ENCODE peak calls at places on chromosomes 13 and 19, in nine cellular contexts. G, E, I, A, C, D, P, F and N are unnamed samples.

GRCh38 chr13:84096221-84096620 is 213.9 kb upstream of the SLITRK1 start:
- DNase-seq in G (no peak), E (no peak), I (no peak), A (no peak), C (no peak), D (no peak), P (no peak), F (no peak), N (no peak)

GRCh38 chr19:38806371-38806770 is 6.4 kb downstream of the LGALS4 start:
- DNase-seq in G (no peak), E (no peak), I (no peak), A (no peak), C (no peak), D (no peak), P (no peak), F (no peak), N (no peak)

GRCh38 chr13:50801087-50801931 is 42.2 kb downstream of the DLEU7 start:
- DNase-seq in G (peak), E (peak), I (peak), A (peak), C (peak), D (peak), P (peak), F (peak), N (peak)

GRCh38 chr19:4911314-4911713 is 2.0 kb downstream of the UHRF1 start:
- DNase-seq in G (no peak), E (no peak), I (no peak), A (no peak), C (no peak), D (peak), P (no peak), F (no peak), N (no peak)

GRCh38 chr13:98845726-98846125 is 93.3 kb upstream of the SLC15A1 start:
- DNase-seq in G (no peak), E (no peak), I (no peak), A (no peak), C (no peak), D (no peak), P (no peak), F (no peak), N (no peak)

GRCh38 chr13:19685034-19685433 is 51.6 kb downstream of the MPHOSPH8 start:
- DNase-seq in G (no peak), E (no peak), I (no peak), A (no peak), C (no peak), D (no peak), P (no peak), F (no peak), N (no peak)

GRCh38 chr13:95201814-95202521 is 99.3 kb downstream of the ABCC4 start:
- DNase-seq in G (no peak), E (no peak), I (no peak), A (no peak), C (no peak), D (no peak), P (no peak), F (no peak), N (no peak)

GRCh38 chr13:112657850-112658445 is 31.9 kb upstream of the ATP11A start:
- DNase-seq in G (peak), E (no peak), I (no peak), A (no peak), C (peak), D (peak), P (no peak), F (no peak), N (no peak)

GRCh38 chr13:40187324-40187795 is 479.1 kb downstream of the FOXO1 start:
- DNase-seq in G (no peak), E (no peak), I (peak), A (no peak), C (no peak), D (peak), P (peak), F (no peak), N (peak)

GRCh38 chr13:95624020-95624419 is 20.5 kb downstream of the DZIP1 start:
- DNase-seq in G (no peak), E (no peak), I (no peak), A (no peak), C (peak), D (peak), P (no peak), F (no peak), N (no peak)

GRCh38 chr13:112815871-112816270 is 126.0 kb downstream of the ATP11A start:
- DNase-seq in G (no peak), E (no peak), I (no peak), A (no peak), C (no peak), D (no peak), P (no peak), F (no peak), N (no peak)

GRCh38 chr19:49746206-49746958 is 16.7 kb downstream of the TSKS start:
- DNase-seq in G (no peak), E (no peak), I (peak), A (no peak), C (peak), D (peak), P (peak), F (no peak), N (no peak)

GRCh38 chr19:52492201-52492960 is 35.1 kb upstream of the ZNF808 start:
- DNase-seq in G (no peak), E (no peak), I (peak), A (no peak), C (peak), D (peak), P (peak), F (no peak), N (no peak)

GRCh38 chr19:3097442-3097871 is 3.3 kb downstream of the GNA11 start:
- DNase-seq in G (no peak), E (no peak), I (no peak), A (no peak), C (no peak), D (no peak), P (no peak), F (no peak), N (no peak)

GRCh38 chr19:48271531-48272151 is 1.8 kb downstream of the ZNF114 start:
- DNase-seq in G (no peak), E (no peak), I (peak), A (peak), C (peak), D (peak), P (peak), F (no peak), N (no peak)